ENCODE peak calls at places on chromosomes 12 and 14, in ten cellular contexts. V is CD8-positive, alpha-beta T cell; P is A172; F is Kasumi-1; U is cardiac fibroblast; L is Ammon's horn; M is SHP77 treated with DMSO at 0.1 percent for 48 hours; G is T-helper 17 cell; D is CD8-positive, alpha-beta memory T cell; J is stimulated activated naive B cell treated with anti-CD40 and anti-IgM and Interleukin-4, amounts not matched to agents 10 μg/mL and 1 μg/mL and 100 μg/mL, for 72 hours. B is an unnamed sample.

GRCh38 chr14:99724196-99724891 is 40.2 kb downstream of the CYP46A1 start:
- DNase-seq in P (no peak), V (no peak), D (peak), G (peak), U (no peak), F (no peak), L (no peak), M (no peak), J (no peak), B (no peak)

GRCh38 chr12:82698959-82699358 is 12.3 kb downstream of the TMTC2 start:
- DNase-seq in F (no peak), J (no peak), G (no peak), V (no peak), L (peak), P (no peak), U (no peak), D (no peak), M (no peak), B (no peak)

GRCh38 chr12:29983917-29984316 is 200.2 kb upstream of the TMTC1 start:
- DNase-seq in G (no peak), L (no peak), P (no peak), F (no peak), V (no peak), U (no peak), D (no peak), J (no peak), M (no peak), B (no peak)

GRCh38 chr14:98173291-98173690 is 1098.7 kb downstream of the BCL11B start:
- DNase-seq in D (peak), L (no peak), P (no peak), J (no peak), M (no peak), G (peak), F (no peak), V (peak), U (no peak), B (no peak)

GRCh38 chr14:102508774-102509743 is 517 bp downstream of the ANKRD9 start:
- DNase-seq in V (peak), M (no peak), F (no peak), P (no peak), U (peak), D (peak), L (no peak), G (peak), J (no peak), B (peak)

GRCh38 chr14:100017578-100017977 is 47.6 kb upstream of the EVL start:
- DNase-seq in F (no peak), D (no peak), P (no peak), G (no peak), U (no peak), V (no peak), M (no peak), J (no peak), L (no peak), B (no peak)

GRCh38 chr14:68843471-68844209 is 50.8 kb upstream of the ZFP36L1 start:
- DNase-seq in M (peak), J (peak), L (peak), P (peak), G (peak), F (peak), V (peak), D (peak), U (peak), B (peak)

GRCh38 chr14:52076334-52076733 is 7.5 kb upstream of the NID2 start:
- DNase-seq in G (no peak), J (no peak), U (peak), D (no peak), L (no peak), P (peak), M (no peak), F (no peak), V (no peak), B (no peak)

GRCh38 chr12:8038659-8039114 is 6.2 kb downstream of the FOXJ2 start:
- DNase-seq in F (peak), P (peak), D (no peak), U (peak), G (no peak), L (no peak), M (peak), V (peak), J (no peak), B (peak)

B was measured in H54.